ENCODE peak calls at places on chromosomes 7 and 10, in five cellular contexts. K is adrenal gland, M is tibial artery, T is BE2C, Z is activated B cell treated with CpG ODN at 0.5 μM for 24 hours. W is an unnamed sample.

GRCh38 chr10:12201543-12201942 is 5.6 kb downstream of the CDC123 start:
- DNase-seq in K (no peak), Z (no peak), T (no peak), M (no peak), W (no peak)

GRCh38 chr7:138872576-138872975 is 74.6 kb upstream of the ATP6V0A4 start:
- DNase-seq in T (no peak), Z (no peak), K (no peak), M (no peak), W (no peak)

GRCh38 chr7:25895792-25896171 is 256.2 kb upstream of the NFE2L3 start:
- DNase-seq in Z (no peak), K (no peak), T (no peak), M (no peak), W (no peak)

GRCh38 chr7:124686543-124687161 is 78.9 kb downstream of the GPR37 start:
- DNase-seq in T (no peak), M (no peak), Z (no peak), K (no peak), W (no peak)

GRCh38 chr7:46369933-46370654 is 449.0 kb upstream of the IGFBP3 start:
- DNase-seq in T (no peak), Z (no peak), K (no peak), M (no peak), W (no peak)

GRCh38 chr7:147023390-147023914 is 906.9 kb downstream of the CNTNAP2 start:
- DNase-seq in M (no peak), T (no peak), Z (no peak), K (no peak), W (no peak)

GRCh38 chr10:43046288-43046991 is 30.4 kb upstream of the RET start:
- DNase-seq in K (no peak), Z (peak; percentile 6), T (no peak), M (peak; percentile 48), W (no peak)

GRCh38 chr7:151644554-151644953 is 124.9 kb upstream of the RHEB start:
- DNase-seq in Z (no peak), M (no peak), T (no peak), K (no peak), W (no peak)

GRCh38 chr7:99473315-99473596 is 566 bp downstream of the ZNF789 start:
- DNase-seq in Z (no peak), K (no peak), T (no peak), M (no peak), W (no peak)

GRCh38 chr7:39453743-39454355 is 112.4 kb upstream of the YAE1 start:
- DNase-seq in Z (no peak), M (no peak), T (peak; percentile 63), K (peak; percentile 73), W (peak; percentile 18)

GRCh38 chr7:112254166-112254565 is 47.7 kb downstream of the ZNF277 start:
- DNase-seq in T (no peak), Z (no peak), M (no peak), K (no peak), W (no peak)

GRCh38 chr10:78779339-78779955 is 289.3 kb upstream of the ZMIZ1 start:
- DNase-seq in M (no peak), T (no peak), Z (no peak), K (no peak), W (no peak)

GRCh38 chr10:17835688-17836087 is 26.5 kb downstream of the MRC1 start:
- DNase-seq in K (no peak), M (no peak), T (peak; percentile 17), Z (no peak), W (no peak)

GRCh38 chr7:137936509-137937201 is 65.2 kb downstream of the CREB3L2 start:
- DNase-seq in M (no peak), Z (no peak), T (no peak), K (no peak), W (no peak)

GRCh38 chr10:116694927-116695268 is 47.5 kb downstream of the HSPA12A start:
- DNase-seq in K (no peak), T (no peak), Z (no peak), M (no peak), W (no peak)

GRCh38 chr7:139471740-139472353 is 11.6 kb downstream of the KLRG2 start:
- DNase-seq in M (no peak), T (no peak), K (no peak), Z (no peak), W (no peak)

GRCh38 chr7:66886152-66886551 is 34.9 kb upstream of the TMEM248 start:
- DNase-seq in M (no peak), K (no peak), T (no peak), Z (no peak), W (no peak)

GRCh38 chr10:154348-154747 is 19.1 kb downstream of the ZMYND11 start:
- DNase-seq in K (peak; percentile 31), Z (no peak), M (no peak), T (no peak), W (no peak)

GRCh38 chr7:47190462-47190861 is 391.4 kb downstream of the TNS3 start:
- DNase-seq in M (no peak), K (no peak), Z (no peak), T (no peak), W (no peak)

GRCh38 chr7:73329861-73330581 is 2.1 kb downstream of the FKBP6 start:
- DNase-seq in K (no peak), T (no peak), Z (no peak), M (no peak), W (no peak)

GRCh38 chr7:21777916-21778315 is 167.8 kb downstream of the CDCA7L start:
- DNase-seq in K (no peak), Z (no peak), T (no peak), M (no peak), W (no peak)

GRCh38 chr7:80070391-80070790 is 64.2 kb upstream of the GNAI1 start:
- DNase-seq in T (no peak), K (no peak), Z (no peak), M (no peak), W (no peak)

GRCh38 chr10:5511231-5511884 is 12.0 kb upstream of the CALML5 start:
- DNase-seq in Z (no peak), M (peak; percentile 40), K (no peak), T (no peak), W (no peak)

GRCh38 chr7:4307645-4308590 is 374.2 kb upstream of the FOXK1 start:
- DNase-seq in T (no peak), M (no peak), K (no peak), Z (no peak), W (no peak)

GRCh38 chr7:30697716-30698460 is 15.6 kb upstream of the CRHR2 start:
- DNase-seq in K (no peak), T (no peak), M (no peak), Z (no peak), W (no peak)

GRCh38 chr7:22610871-22611757 is 111.1 kb upstream of the STEAP1B start:
- DNase-seq in T (no peak), M (no peak), Z (no peak), K (no peak), W (no peak)

GRCh38 chr10:30980951-30981616 is 50.6 kb downstream of the ZNF438 start:
- DNase-seq in K (peak; percentile 64), Z (no peak), T (no peak), M (peak; percentile 83), W (no peak)

GRCh38 chr10:95741807-95742528 is 14.0 kb upstream of the ENTPD1 start:
- DNase-seq in T (no peak), K (peak; percentile 45), Z (no peak), M (no peak), W (no peak)

GRCh38 chr7:124761164-124761715 is 4.4 kb downstream of the GPR37 start:
- DNase-seq in Z (no peak), K (no peak), M (no peak), T (no peak), W (no peak)

GRCh38 chr7:29885626-29886025 is 79.3 kb downstream of the WIPF3 start:
- DNase-seq in M (no peak), T (no peak), Z (no peak), K (no peak), W (no peak)

DNA sequence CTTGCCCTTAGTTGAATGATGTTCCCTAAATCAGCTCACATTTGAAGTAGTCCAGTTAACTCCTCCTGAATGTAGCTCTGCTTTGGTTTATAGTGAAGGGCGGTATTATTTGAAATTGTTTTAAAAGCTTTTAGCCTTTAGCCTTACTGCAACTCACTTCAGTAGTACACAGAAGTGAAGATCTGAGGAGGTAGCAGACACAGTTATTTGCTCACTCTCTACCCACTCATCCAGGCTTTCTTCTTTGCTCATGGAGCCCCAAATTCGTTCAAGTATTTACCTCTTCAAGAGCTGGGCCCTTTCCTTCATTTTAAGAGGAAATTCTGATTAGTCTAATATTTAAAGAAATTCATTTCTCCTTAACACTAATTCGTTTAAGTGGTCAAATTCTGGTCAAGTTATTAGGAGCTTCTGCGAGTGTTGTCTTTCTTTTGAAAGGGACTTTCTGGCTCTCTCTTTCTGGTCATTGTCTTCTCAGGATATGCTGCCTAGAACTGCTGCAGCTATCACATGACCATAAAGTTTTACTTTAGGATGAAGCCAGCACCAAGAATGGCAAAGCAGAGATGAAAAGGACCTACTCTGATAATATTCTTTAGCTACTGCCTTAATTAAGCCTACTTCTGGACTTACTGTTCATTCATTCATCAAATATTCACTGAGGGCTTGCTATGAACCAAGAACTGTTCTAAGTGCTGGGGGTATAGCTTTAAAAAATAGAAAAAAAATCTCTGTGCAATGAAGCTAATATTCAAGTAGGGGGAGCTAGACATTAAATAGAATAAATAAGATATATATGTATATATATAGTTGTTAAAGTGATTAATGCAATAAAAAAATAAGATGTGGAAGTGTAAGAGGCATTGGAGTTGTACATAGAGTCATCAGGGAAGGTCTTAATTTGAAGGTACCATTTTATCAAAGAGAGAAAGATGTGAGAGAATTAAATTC is 180.9 kb upstream of the AGR3 start:
- DNase-seq in M (no peak), K (no peak), T (no peak), Z (no peak), W (no peak)
- TF ChIP-seq CTCF in M (no peak), K (no peak), T (peak; percentile 6), Z (no peak), W (peak; percentile 35)

GRCh38 chr10:97192952-97193435 is 7.2 kb upstream of the SLIT1 start:
- DNase-seq in T (no peak), M (no peak), K (no peak), Z (no peak), W (no peak)
- TF ChIP-seq CTCF in T (no peak), M (no peak), K (no peak), Z (no peak), W (no peak)

GRCh38 chr10:93993782-93994668 is at the start of gene PLCE1:
- DNase-seq in M (peak; percentile 81), T (peak; percentile 66), K (peak; percentile 47), Z (no peak), W (peak; percentile 53)
- TF ChIP-seq CTCF in M (no peak), T (no peak), K (no peak), Z (no peak), W (no peak)

DNA sequence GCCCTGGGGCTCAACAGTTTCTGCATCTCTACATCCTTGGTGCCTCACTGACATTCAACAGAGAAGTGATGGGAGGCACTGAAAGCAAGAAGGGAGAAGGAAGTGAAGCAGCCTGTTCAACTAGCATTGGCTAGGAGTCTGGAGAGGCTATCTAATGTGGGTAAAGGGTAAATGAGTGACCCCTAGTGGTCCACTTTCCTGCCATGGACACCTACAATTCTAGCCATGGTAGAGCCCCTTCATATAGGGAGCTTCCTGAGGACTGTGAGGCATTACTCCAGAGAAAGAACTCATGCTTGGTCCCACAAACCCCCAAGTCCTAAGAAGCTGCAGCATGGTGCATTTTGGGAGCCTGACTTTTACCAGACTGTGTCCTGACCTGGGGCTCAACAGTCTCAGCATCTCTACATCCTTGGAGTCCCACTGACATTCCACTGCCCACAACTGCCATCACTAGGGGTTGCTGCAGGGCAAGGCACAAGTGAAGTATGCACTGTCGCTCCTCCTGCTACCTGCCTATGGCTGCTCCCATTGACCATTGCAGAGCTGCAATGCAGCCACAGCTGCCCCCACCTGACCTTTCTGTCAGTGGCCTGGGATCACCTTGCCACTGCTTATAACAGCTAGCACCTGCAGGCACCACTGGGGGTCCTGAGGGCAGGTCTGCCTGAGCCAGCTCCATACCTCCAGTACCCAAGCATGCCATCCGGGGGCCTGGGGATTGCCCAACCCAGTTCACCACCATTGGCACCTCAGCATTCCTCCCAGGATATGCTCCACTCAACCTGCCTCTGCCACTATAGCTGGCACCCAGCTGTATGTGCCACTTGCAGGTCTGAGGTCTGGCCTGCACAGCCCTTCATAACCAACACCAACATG is 44.1 kb upstream of the CDK6 start:
- DNase-seq in K (no peak), M (no peak), T (peak; percentile 36), Z (no peak), W (no peak)
- TF ChIP-seq CTCF in K (peak; percentile 33), M (peak; percentile 18), T (peak; percentile 71), Z (no peak), W (peak; percentile 38)